ENCODE peak calls at places on chromosomes 11 and 22, in five cellular contexts. R is HT1080, Q is COLO829, G is endothelial cell, C is SJSA1. H is an unnamed sample.

GRCh38 chr11:123313261-123313660 is 116.8 kb upstream of the GRAMD1B start:
- DNase-seq in R (no peak), Q (peak), G (no peak), C (no peak), H (no peak)

GRCh38 chr11:76823481-76824028 is 37.2 kb upstream of the ACER3 start:
- DNase-seq in R (peak), Q (peak), G (peak), C (peak), H (peak)

GRCh38 chr11:10564692-10565318 is 3.7 kb downstream of the LYVE1 start:
- DNase-seq in R (no peak), Q (no peak), G (no peak), C (no peak), H (peak)

GRCh38 chr22:23073506-23074229 is 3.3 kb downstream of the GNAZ start:
- DNase-seq in R (no peak), Q (no peak), G (no peak), C (no peak), H (no peak)

GRCh38 chr11:23103403-23103802 is 243.1 kb upstream of the CCDC179 start:
- DNase-seq in R (no peak), Q (no peak), G (no peak), C (no peak), H (no peak)

GRCh38 chr11:2177081-2177480 is 5.5 kb upstream of the TH start:
- DNase-seq in R (no peak), Q (no peak), G (no peak), C (no peak), H (no peak)

GRCh38 chr11:123235117-123235686 is 40.2 kb upstream of the CLMP start:
- DNase-seq in R (no peak), Q (peak), G (peak), C (no peak), H (peak)

GRCh38 chr22:49329636-49330035 is 498.0 kb downstream of the BRD1 start:
- DNase-seq in R (no peak), Q (no peak), G (no peak), C (no peak), H (no peak)

GRCh38 chr22:27060188-27060587 is 402.8 kb downstream of the MIAT start:
- DNase-seq in R (no peak), Q (no peak), G (no peak), C (no peak), H (no peak)

GRCh38 chr11:91303754-91304153 is 920.9 kb upstream of the FAT3 start:
- DNase-seq in R (no peak), Q (no peak), G (no peak), C (no peak), H (peak)

GRCh38 chr11:128468106-128468505 is 119.3 kb downstream of the ETS1 start:
- DNase-seq in R (no peak), Q (no peak), G (no peak), C (no peak), H (no peak)

GRCh38 chr11:11022126-11022730 is 164.4 kb upstream of the ZBED5 start:
- DNase-seq in R (no peak), Q (peak), G (no peak), C (peak), H (peak)

GRCh38 chr11:129720156-129720555 is 95.5 kb upstream of the TMEM45B start:
- DNase-seq in R (no peak), Q (no peak), G (no peak), C (no peak), H (no peak)

GRCh38 chr11:58222730-58223129 is 6.0 kb downstream of the OR10Q1 start:
- DNase-seq in R (no peak), Q (peak), G (no peak), C (no peak), H (peak)

GRCh38 chr11:14132312-14132711 is 169.8 kb downstream of the SPON1 start:
- DNase-seq in R (no peak), Q (no peak), G (no peak), C (no peak), H (no peak)

GRCh38 chr11:19903620-19904069 is 191.0 kb downstream of the NAV2 start:
- DNase-seq in R (peak), Q (peak), G (peak), C (peak), H (peak)

GRCh38 chr11:45423036-45423435 is 136.9 kb upstream of the SYT13 start:
- DNase-seq in R (no peak), Q (no peak), G (no peak), C (no peak), H (no peak)

GRCh38 chr11:30314625-30315024 is 8.3 kb upstream of the ARL14EP start:
- DNase-seq in R (no peak), Q (no peak), G (no peak), C (no peak), H (peak)

GRCh38 chr22:50599816-50600454 is 658 bp upstream of the MAPK8IP2 start:
- DNase-seq in R (no peak), Q (peak), G (peak), C (peak), H (peak)

GRCh38 chr22:27314276-27314807 is 487.2 kb downstream of the MN1 start:
- DNase-seq in R (no peak), Q (no peak), G (no peak), C (no peak), H (no peak)

GRCh38 chr22:29734853-29735252 is 15.1 kb downstream of the CABP7 start:
- DNase-seq in R (no peak), Q (no peak), G (no peak), C (no peak), H (no peak)

GRCh38 chr11:13016415-13016814 is 7.3 kb downstream of the RASSF10 start:
- DNase-seq in R (peak), Q (no peak), G (peak), C (no peak), H (peak)

GRCh38 chr11:61529537-61530225 is 21.1 kb downstream of the LRRC10B start:
- DNase-seq in R (no peak), Q (no peak), G (no peak), C (no peak), H (no peak)

GRCh38 chr11:72220696-72221363 is 3.7 kb upstream of the INPPL1 start:
- DNase-seq in R (no peak), Q (no peak), G (no peak), C (no peak), H (no peak)

GRCh38 chr11:47907499-47907898 is 59.3 kb upstream of the NUP160 start:
- DNase-seq in R (no peak), Q (no peak), G (no peak), C (no peak), H (no peak)

GRCh38 chr22:23520875-23521441 is 59.1 kb downstream of the IGLL1 start:
- DNase-seq in R (no peak), Q (peak), G (no peak), C (no peak), H (no peak)

H was measured in PC-3.